ENCODE peak calls at places on chromosomes 1 and 21, in five cellular contexts. One of them, this sample, is unnamed.

GRCh38 chr21:35646606-35647005 is 413.7 kb downstream of the SETD4 start:
- DNase-seq in AG08395: peak; percentile 59
- DNase-seq in HEK293T: no peak
- DNase-seq in Kasumi-1: no peak
- DNase-seq in fibroblast of pulmonary artery: no peak
- DNase-seq in this sample: no peak

GRCh38 chr1:64472805-64473204 is 2.9 kb downstream of the CACHD1 start:
- DNase-seq in AG08395: no peak
- DNase-seq in HEK293T: no peak
- DNase-seq in Kasumi-1: no peak
- DNase-seq in fibroblast of pulmonary artery: no peak
- DNase-seq in this sample: no peak

GRCh38 chr1:229209816-229210215 is 61.1 kb upstream of the RAB4A start:
- DNase-seq in AG08395: no peak
- DNase-seq in HEK293T: no peak
- DNase-seq in Kasumi-1: no peak
- DNase-seq in fibroblast of pulmonary artery: peak; percentile 99
- DNase-seq in this sample: no peak

GRCh38 chr1:20551161-20551560 is 1.2 kb upstream of the FAM43B start:
- DNase-seq in AG08395: no peak
- DNase-seq in HEK293T: no peak
- DNase-seq in Kasumi-1: no peak
- DNase-seq in fibroblast of pulmonary artery: no peak
- DNase-seq in this sample: no peak

GRCh38 chr1:24905979-24906720 is 23.9 kb downstream of the RUNX3 start:
- DNase-seq in AG08395: no peak
- DNase-seq in HEK293T: no peak
- DNase-seq in Kasumi-1: no peak
- DNase-seq in fibroblast of pulmonary artery: no peak
- DNase-seq in this sample: no peak

GRCh38 chr1:233261206-233261605 is 34.3 kb downstream of the PCNX2 start:
- DNase-seq in AG08395: no peak
- DNase-seq in HEK293T: no peak
- DNase-seq in Kasumi-1: no peak
- DNase-seq in fibroblast of pulmonary artery: no peak
- DNase-seq in this sample: no peak

GRCh38 chr21:23452384-23453083 is 2154.7 kb downstream of the MRPL39 start:
- DNase-seq in AG08395: no peak
- DNase-seq in HEK293T: peak; percentile 18
- DNase-seq in Kasumi-1: peak; percentile 51
- DNase-seq in fibroblast of pulmonary artery: no peak
- DNase-seq in this sample: no peak

GRCh38 chr1:93878501-93878888 is 511 bp downstream of the DNTTIP2 start:
- DNase-seq in AG08395: peak; percentile 42
- DNase-seq in HEK293T: peak; percentile 41
- DNase-seq in Kasumi-1: peak; percentile 20
- DNase-seq in fibroblast of pulmonary artery: peak; percentile 20
- DNase-seq in this sample: peak; percentile 4

GRCh38 chr1:23100074-23100748 is 68.4 kb downstream of the LUZP1 start:
- DNase-seq in AG08395: peak; percentile 89
- DNase-seq in HEK293T: no peak
- DNase-seq in Kasumi-1: peak; percentile 87
- DNase-seq in fibroblast of pulmonary artery: peak; percentile 96
- DNase-seq in this sample: peak; percentile 94

GRCh38 chr1:167291539-167292195 is 71.0 kb downstream of the POU2F1 start:
- DNase-seq in AG08395: no peak
- DNase-seq in HEK293T: no peak
- DNase-seq in Kasumi-1: no peak
- DNase-seq in fibroblast of pulmonary artery: no peak
- DNase-seq in this sample: no peak

GRCh38 chr1:95035536-95035935 is 37.2 kb downstream of the ALG14 start:
- DNase-seq in AG08395: peak; percentile 82
- DNase-seq in HEK293T: no peak
- DNase-seq in Kasumi-1: no peak
- DNase-seq in fibroblast of pulmonary artery: peak; percentile 91
- DNase-seq in this sample: peak; percentile 71

GRCh38 chr21:35491114-35491513 is 442.0 kb upstream of the RUNX1 start:
- DNase-seq in AG08395: no peak
- DNase-seq in HEK293T: no peak
- DNase-seq in Kasumi-1: peak; percentile 19
- DNase-seq in fibroblast of pulmonary artery: no peak
- DNase-seq in this sample: no peak

GRCh38 chr1:207654320-207654719 is 9.4 kb downstream of the CR1L start:
- DNase-seq in AG08395: peak; percentile 13
- DNase-seq in HEK293T: no peak
- DNase-seq in Kasumi-1: peak; percentile 9
- DNase-seq in fibroblast of pulmonary artery: peak; percentile 8
- DNase-seq in this sample: no peak

GRCh38 chr1:6686294-6686693 is 15.3 kb downstream of the DNAJC11 start:
- DNase-seq in AG08395: peak; percentile 27
- DNase-seq in HEK293T: no peak
- DNase-seq in Kasumi-1: no peak
- DNase-seq in fibroblast of pulmonary artery: no peak
- DNase-seq in this sample: no peak

GRCh38 chr1:202017385-202018225 is 7.2 kb downstream of the ELF3 start:
- DNase-seq in AG08395: no peak
- DNase-seq in HEK293T: no peak
- DNase-seq in Kasumi-1: no peak
- DNase-seq in fibroblast of pulmonary artery: no peak
- DNase-seq in this sample: no peak

GRCh38 chr21:40846057-40846456 is 901 bp downstream of the DSCAM start:
- DNase-seq in AG08395: no peak
- DNase-seq in HEK293T: no peak
- DNase-seq in Kasumi-1: no peak
- DNase-seq in fibroblast of pulmonary artery: no peak
- DNase-seq in this sample: no peak

GRCh38 chr1:26602378-26602959 is 72.9 kb downstream of the RPS6KA1 start:
- DNase-seq in AG08395: peak; percentile 75
- DNase-seq in HEK293T: peak; percentile 53
- DNase-seq in Kasumi-1: peak; percentile 70
- DNase-seq in fibroblast of pulmonary artery: peak; percentile 81
- DNase-seq in this sample: no peak

GRCh38 chr1:180150982-180151381 is 3.7 kb upstream of the QSOX1 start:
- DNase-seq in AG08395: no peak
- DNase-seq in HEK293T: no peak
- DNase-seq in Kasumi-1: peak; percentile 76
- DNase-seq in fibroblast of pulmonary artery: peak; percentile 87
- DNase-seq in this sample: no peak

GRCh38 chr1:29017235-29017634 is 102.9 kb downstream of the EPB41 start:
- DNase-seq in AG08395: no peak
- DNase-seq in HEK293T: no peak
- DNase-seq in Kasumi-1: no peak
- DNase-seq in fibroblast of pulmonary artery: no peak
- DNase-seq in this sample: no peak

GRCh38 chr1:57966751-57967406 is 543.0 kb upstream of the DAB1 start:
- DNase-seq in AG08395: peak; percentile 7
- DNase-seq in HEK293T: no peak
- DNase-seq in Kasumi-1: no peak
- DNase-seq in fibroblast of pulmonary artery: peak; percentile 1
- DNase-seq in this sample: no peak

GRCh38 chr21:46661211-46661625 is 25.7 kb downstream of the PRMT2 start:
- DNase-seq in AG08395: peak; percentile 95
- DNase-seq in HEK293T: peak; percentile 89
- DNase-seq in Kasumi-1: no peak
- DNase-seq in fibroblast of pulmonary artery: peak; percentile 87
- DNase-seq in this sample: no peak

GRCh38 chr1:84773933-84774497 is 83.8 kb upstream of the SSX2IP start:
- DNase-seq in AG08395: no peak
- DNase-seq in HEK293T: no peak
- DNase-seq in Kasumi-1: no peak
- DNase-seq in fibroblast of pulmonary artery: no peak
- DNase-seq in this sample: no peak

GRCh38 chr1:29280780-29281131 is 44.4 kb downstream of the PTPRU start:
- DNase-seq in AG08395: no peak
- DNase-seq in HEK293T: no peak
- DNase-seq in Kasumi-1: no peak
- DNase-seq in fibroblast of pulmonary artery: peak; percentile 20
- DNase-seq in this sample: no peak

GRCh38 chr1:8239306-8240023 is 78.4 kb upstream of the SLC45A1 start:
- DNase-seq in AG08395: no peak
- DNase-seq in HEK293T: no peak
- DNase-seq in Kasumi-1: no peak
- DNase-seq in fibroblast of pulmonary artery: peak; percentile 34
- DNase-seq in this sample: no peak

GRCh38 chr1:234942869-234943501 is 185.7 kb downstream of the TOMM20 start:
- DNase-seq in AG08395: no peak
- DNase-seq in HEK293T: no peak
- DNase-seq in Kasumi-1: no peak
- DNase-seq in fibroblast of pulmonary artery: no peak
- DNase-seq in this sample: no peak

GRCh38 chr21:41722052-41723018 is 44.5 kb downstream of the RIPK4 start:
- DNase-seq in AG08395: no peak
- DNase-seq in HEK293T: no peak
- DNase-seq in Kasumi-1: no peak
- DNase-seq in fibroblast of pulmonary artery: no peak
- DNase-seq in this sample: no peak

GRCh38 chr1:47693115-47693514 is 255.3 kb downstream of the FOXD2 start:
- DNase-seq in AG08395: no peak
- DNase-seq in HEK293T: no peak
- DNase-seq in Kasumi-1: no peak
- DNase-seq in fibroblast of pulmonary artery: no peak
- DNase-seq in this sample: no peak

GRCh38 chr1:94947453-94947852 is 20.5 kb upstream of the CNN3 start:
- DNase-seq in AG08395: peak; percentile 87
- DNase-seq in HEK293T: no peak
- DNase-seq in Kasumi-1: no peak
- DNase-seq in fibroblast of pulmonary artery: peak; percentile 66
- DNase-seq in this sample: peak; percentile 87

GRCh38 chr1:59669752-59670312 is 144.9 kb upstream of the HOOK1 start:
- DNase-seq in AG08395: peak; percentile 52
- DNase-seq in HEK293T: no peak
- DNase-seq in Kasumi-1: no peak
- DNase-seq in fibroblast of pulmonary artery: peak; percentile 49
- DNase-seq in this sample: no peak

GRCh38 chr1:232421143-232421796 is 208.7 kb downstream of the SIPA1L2 start:
- DNase-seq in AG08395: no peak
- DNase-seq in HEK293T: no peak
- DNase-seq in Kasumi-1: no peak
- DNase-seq in fibroblast of pulmonary artery: no peak
- DNase-seq in this sample: no peak

This sample was measured in GM04503.